ENCODE peak calls at places on chromosomes 13 and 19, in five cellular contexts. One of them, this sample, is unnamed.

GRCh38 chr13:44004881-44005280 is 125.2 kb downstream of the LACC1 start:
- DNase-seq in fibroblast of lung: peak
- DNase-seq in spleen: no peak
- DNase-seq in tibial artery: no peak
- DNase-seq in AG04450: peak
- DNase-seq in this sample: peak

GRCh38 chr13:31920301-31920818 is 111.2 kb upstream of the FRY start:
- DNase-seq in tibial artery: no peak
- DNase-seq in AG04450: no peak
- DNase-seq in spleen: no peak
- DNase-seq in fibroblast of lung: no peak
- DNase-seq in this sample: no peak

GRCh38 chr19:1070576-1070930 is 3.6 kb downstream of the ARHGAP45 start:
- DNase-seq in fibroblast of lung: no peak
- DNase-seq in tibial artery: no peak
- DNase-seq in AG04450: no peak
- DNase-seq in spleen: peak
- DNase-seq in this sample: peak

GRCh38 chr13:108005231-108005630 is 210.1 kb downstream of the LIG4 start:
- DNase-seq in fibroblast of lung: no peak
- DNase-seq in AG04450: no peak
- DNase-seq in spleen: no peak
- DNase-seq in tibial artery: no peak
- DNase-seq in this sample: no peak

GRCh38 chr13:110130431-110130830 is 176.5 kb downstream of the COL4A1 start:
- DNase-seq in fibroblast of lung: no peak
- DNase-seq in tibial artery: no peak
- DNase-seq in AG04450: no peak
- DNase-seq in spleen: no peak
- DNase-seq in this sample: no peak

GRCh38 chr19:18651738-18652137 is 14.9 kb downstream of the KLHL26 start:
- DNase-seq in spleen: no peak
- DNase-seq in AG04450: no peak
- DNase-seq in fibroblast of lung: no peak
- DNase-seq in tibial artery: peak
- DNase-seq in this sample: no peak

GRCh38 chr13:69644447-69644846 is 463.2 kb upstream of the ATXN8OS start:
- DNase-seq in AG04450: no peak
- DNase-seq in tibial artery: no peak
- DNase-seq in spleen: no peak
- DNase-seq in fibroblast of lung: no peak
- DNase-seq in this sample: no peak

GRCh38 chr19:47769534-47769933 is 9.0 kb upstream of the SELENOW start:
- DNase-seq in fibroblast of lung: no peak
- DNase-seq in spleen: no peak
- DNase-seq in tibial artery: no peak
- DNase-seq in AG04450: no peak
- DNase-seq in this sample: no peak

GRCh38 chr19:2488405-2488941 is 12.5 kb downstream of the GADD45B start:
- DNase-seq in tibial artery: no peak
- DNase-seq in AG04450: no peak
- DNase-seq in spleen: no peak
- DNase-seq in fibroblast of lung: no peak
- DNase-seq in this sample: no peak

GRCh38 chr13:57627663-57628062 is 3.9 kb upstream of the PCDH17 start:
- DNase-seq in fibroblast of lung: peak
- DNase-seq in AG04450: no peak
- DNase-seq in tibial artery: no peak
- DNase-seq in spleen: no peak
- DNase-seq in this sample: peak

GRCh38 chr19:39030854-39031367 is 1.4 kb downstream of the FBXO27 start:
- DNase-seq in fibroblast of lung: no peak
- DNase-seq in AG04450: no peak
- DNase-seq in tibial artery: no peak
- DNase-seq in spleen: no peak
- DNase-seq in this sample: no peak

GRCh38 chr19:48959341-48960239 is 4.9 kb downstream of the BAX start:
- DNase-seq in spleen: no peak
- DNase-seq in tibial artery: no peak
- DNase-seq in fibroblast of lung: no peak
- DNase-seq in AG04450: no peak
- DNase-seq in this sample: no peak

GRCh38 chr19:55370305-55370988 is at the start of gene IL11:
- DNase-seq in AG04450: no peak
- DNase-seq in fibroblast of lung: peak
- DNase-seq in tibial artery: no peak
- DNase-seq in spleen: no peak
- DNase-seq in this sample: peak
- TF ChIP-seq CTCF in AG04450: no peak
- TF ChIP-seq CTCF in fibroblast of lung: no peak
- TF ChIP-seq CTCF in tibial artery: no peak
- TF ChIP-seq CTCF in spleen: no peak
- TF ChIP-seq CTCF in this sample: no peak

DNA sequence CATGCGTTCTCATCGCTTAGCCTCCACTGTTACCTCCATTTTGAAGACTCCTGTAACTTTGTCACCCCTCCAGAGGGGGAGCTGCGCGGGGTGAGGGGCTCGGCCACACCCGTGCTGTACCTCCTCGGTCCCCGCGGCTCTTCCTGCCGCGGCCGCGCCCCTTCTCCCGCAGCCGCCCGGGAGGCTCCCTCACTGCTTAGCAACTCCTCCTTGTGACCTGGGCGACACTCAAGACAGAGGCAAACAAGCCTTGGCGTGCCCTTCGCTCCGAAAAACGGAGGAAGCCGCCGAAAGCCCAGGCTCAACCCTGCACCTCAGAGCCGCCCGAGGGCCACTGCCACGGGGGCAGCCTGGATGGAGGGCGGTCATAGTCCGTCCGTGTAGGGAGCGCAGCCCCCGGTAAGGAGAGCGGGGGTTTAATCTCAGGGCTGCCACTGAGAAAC is 494.3 kb downstream of the FOXO1 start:
- DNase-seq in fibroblast of lung: no peak
- DNase-seq in AG04450: no peak
- DNase-seq in tibial artery: no peak
- DNase-seq in spleen: no peak
- DNase-seq in this sample: no peak
- H3K4me3 ChIP-seq in fibroblast of lung: no peak
- H3K4me3 ChIP-seq in AG04450: no peak
- H3K4me3 ChIP-seq in tibial artery: no peak
- H3K4me3 ChIP-seq in spleen: no peak
- H3K4me3 ChIP-seq in this sample: no peak

GRCh38 chr13:113734826-113735125 is 24.2 kb upstream of the TMEM255B start:
- DNase-seq in spleen: peak
- DNase-seq in AG04450: no peak
- DNase-seq in tibial artery: no peak
- DNase-seq in fibroblast of lung: no peak
- DNase-seq in this sample: no peak

GRCh38 chr13:113734099-113734825 is 24.8 kb upstream of the TMEM255B start:
- DNase-seq in tibial artery: no peak
- DNase-seq in spleen: peak
- DNase-seq in AG04450: no peak
- DNase-seq in fibroblast of lung: no peak
- DNase-seq in this sample: no peak

GRCh38 chr13:113731192-113732175 is 27.5 kb upstream of the TMEM255B start:
- DNase-seq in tibial artery: no peak
- DNase-seq in AG04450: no peak
- DNase-seq in fibroblast of lung: no peak
- DNase-seq in spleen: peak
- DNase-seq in this sample: no peak

GRCh38 chr13:113732176-113732960 is 26.7 kb upstream of the TMEM255B start:
- DNase-seq in fibroblast of lung: no peak
- DNase-seq in tibial artery: no peak
- DNase-seq in spleen: peak
- DNase-seq in AG04450: no peak
- DNase-seq in this sample: no peak

GRCh38 chr13:113732961-113733950 is 25.8 kb upstream of the TMEM255B start:
- DNase-seq in spleen: peak
- DNase-seq in fibroblast of lung: no peak
- DNase-seq in AG04450: no peak
- DNase-seq in tibial artery: no peak
- DNase-seq in this sample: no peak
- TF ChIP-seq CTCF in spleen: no peak
- TF ChIP-seq CTCF in fibroblast of lung: no peak
- TF ChIP-seq CTCF in AG04450: no peak
- TF ChIP-seq CTCF in tibial artery: no peak
- TF ChIP-seq CTCF in this sample: no peak

GRCh38 chr19:35436477-35437141 is 11.4 kb upstream of the FFAR2 start:
- DNase-seq in tibial artery: no peak
- DNase-seq in AG04450: no peak
- DNase-seq in spleen: no peak
- DNase-seq in fibroblast of lung: peak
- DNase-seq in this sample: peak
- H3K4me3 ChIP-seq in tibial artery: no peak
- H3K4me3 ChIP-seq in AG04450: no peak
- H3K4me3 ChIP-seq in spleen: peak
- H3K4me3 ChIP-seq in fibroblast of lung: no peak
- H3K4me3 ChIP-seq in this sample: no peak

GRCh38 chr13:49655906-49656305 is 27.6 kb downstream of the ARL11 start:
- DNase-seq in fibroblast of lung: peak
- DNase-seq in tibial artery: no peak
- DNase-seq in spleen: no peak
- DNase-seq in AG04450: no peak
- DNase-seq in this sample: no peak

GRCh38 chr13:49653478-49653877 is 25.2 kb downstream of the ARL11 start:
- DNase-seq in spleen: no peak
- DNase-seq in AG04450: no peak
- DNase-seq in fibroblast of lung: no peak
- DNase-seq in tibial artery: no peak
- DNase-seq in this sample: no peak

GRCh38 chr13:49651775-49652690 is 23.7 kb downstream of the ARL11 start:
- DNase-seq in tibial artery: no peak
- DNase-seq in AG04450: no peak
- DNase-seq in spleen: no peak
- DNase-seq in fibroblast of lung: no peak
- DNase-seq in this sample: no peak

GRCh38 chr13:49649963-49650312 is 21.6 kb downstream of the ARL11 start:
- DNase-seq in spleen: no peak
- DNase-seq in tibial artery: no peak
- DNase-seq in fibroblast of lung: no peak
- DNase-seq in AG04450: no peak
- DNase-seq in this sample: peak

GRCh38 chr13:49652691-49653305 is 24.5 kb downstream of the ARL11 start:
- DNase-seq in AG04450: no peak
- DNase-seq in fibroblast of lung: no peak
- DNase-seq in tibial artery: no peak
- DNase-seq in spleen: no peak
- DNase-seq in this sample: no peak
- TF ChIP-seq CTCF in AG04450: peak
- TF ChIP-seq CTCF in fibroblast of lung: peak
- TF ChIP-seq CTCF in tibial artery: peak
- TF ChIP-seq CTCF in spleen: peak
- TF ChIP-seq CTCF in this sample: peak

GRCh38 chr13:93244141-93244917 is 17.7 kb downstream of the GPC6 start:
- DNase-seq in fibroblast of lung: peak
- DNase-seq in tibial artery: peak
- DNase-seq in AG04450: no peak
- DNase-seq in spleen: no peak
- DNase-seq in this sample: peak
- H3K4me3 ChIP-seq in fibroblast of lung: peak
- H3K4me3 ChIP-seq in tibial artery: peak
- H3K4me3 ChIP-seq in AG04450: peak
- H3K4me3 ChIP-seq in spleen: peak
- H3K4me3 ChIP-seq in this sample: peak

GRCh38 chr13:41061075-41061913 is at the start of gene WBP4:
- DNase-seq in spleen: peak
- DNase-seq in AG04450: peak
- DNase-seq in tibial artery: peak
- DNase-seq in fibroblast of lung: peak
- DNase-seq in this sample: peak
- TF ChIP-seq CTCF in spleen: no peak
- TF ChIP-seq CTCF in AG04450: peak
- TF ChIP-seq CTCF in tibial artery: peak
- TF ChIP-seq CTCF in fibroblast of lung: peak
- TF ChIP-seq CTCF in this sample: peak

GRCh38 chr19:42423462-42424344 is 3.5 kb downstream of the LIPE start:
- DNase-seq in spleen: peak
- DNase-seq in fibroblast of lung: peak
- DNase-seq in tibial artery: peak
- DNase-seq in AG04450: peak
- DNase-seq in this sample: peak
- H3K4me3 ChIP-seq in spleen: peak
- H3K4me3 ChIP-seq in fibroblast of lung: peak
- H3K4me3 ChIP-seq in tibial artery: peak
- H3K4me3 ChIP-seq in AG04450: peak
- H3K4me3 ChIP-seq in this sample: peak

This sample was measured in fibroblast of villous mesenchyme.